ENCODE peak calls at places on chromosomes 13 and 19, in eight cellular contexts. I is activated CD8-positive, alpha-beta T cell treated with anti-CD3 and anti-CD28 coated beads for 36 hours; T is NCI-H1417 treated with DMSO at 0.1 percent for 48 hours; Z is activated CD4-positive, alpha-beta memory T cell treated with anti-CD3 and anti-CD28 coated beads for 36 hours; K is AG04449; C is foreskin fibroblast; V is stimulated activated CD8-positive, alpha-beta memory T cell treated with anti-CD3 and anti-CD28 coated beads, Interleukin-7, amount 100 ng/mL, for 1 hour; O is EL. J is an unnamed sample.

GRCh38 chr19:35395762-35396199 is 24.9 kb downstream of the GPR42 start:
- DNase-seq in I (no peak), K (no peak), C (no peak), T (no peak), O (no peak), V (no peak), Z (no peak), J (no peak)

GRCh38 chr13:27211771-27212364 is 39.5 kb upstream of the RPL21 start:
- DNase-seq in T (no peak), I (no peak), C (peak), K (peak), V (no peak), Z (no peak), O (peak), J (no peak)

GRCh38 chr19:30719991-30720329 is 347.8 kb downstream of the ZNF536 start:
- DNase-seq in I (no peak), C (no peak), T (no peak), K (no peak), Z (no peak), V (no peak), O (peak), J (no peak)

GRCh38 chr13:110344320-110344719 is 37.2 kb downstream of the COL4A2 start:
- DNase-seq in V (no peak), Z (no peak), K (no peak), I (no peak), C (no peak), O (no peak), T (no peak), J (no peak)

GRCh38 chr13:38648912-38649311 is 38.0 kb upstream of the FREM2 start:
- DNase-seq in T (no peak), V (no peak), K (no peak), C (no peak), Z (no peak), I (no peak), O (no peak), J (no peak)

GRCh38 chr19:54473071-54473941 is at the start of gene CDC42EP5:
- DNase-seq in Z (no peak), C (peak), V (no peak), K (peak), T (no peak), I (peak), O (peak), J (no peak)

GRCh38 chr13:106468207-106468606 is 67.3 kb downstream of the EFNB2 start:
- DNase-seq in T (no peak), Z (no peak), I (no peak), V (no peak), O (no peak), C (no peak), K (no peak), J (no peak)

GRCh38 chr19:53980553-53981407 is 10.7 kb upstream of the CACNG6 start:
- DNase-seq in I (no peak), K (no peak), C (no peak), Z (no peak), O (peak), V (no peak), T (no peak), J (no peak)

GRCh38 chr19:13763300-13763699 is 1.0 kb upstream of the MRI1 start:
- DNase-seq in O (no peak), I (no peak), V (no peak), K (no peak), C (no peak), Z (no peak), T (no peak), J (no peak)

GRCh38 chr19:51772977-51773376 is 12.0 kb downstream of the FPR2 start:
- DNase-seq in O (no peak), I (no peak), K (no peak), C (no peak), Z (no peak), V (no peak), T (no peak), J (no peak)

GRCh38 chr19:44807652-44808462 is 1.0 kb upstream of the BCAM start:
- DNase-seq in O (peak), C (no peak), K (no peak), Z (no peak), V (no peak), T (no peak), I (no peak), J (peak)

J was measured in kidney glomerular epithelial cell.